ENCODE peak calls at places on chromosomes 7 and 10, in ten cellular contexts. V is tibial artery, I is coronary artery, Z is lung, Q is body of pancreas, P is WTC11, U is colonic mucosa, J is heart right ventricle, R is astrocyte of the spinal cord, W is progenitor cell of endocrine pancreas. Y is an unnamed sample.

GRCh38 chr7:157482517-157483120 is 145.8 kb downstream of the DNAJB6 start:
- DNase-seq in V (peak), I (peak), Z (no peak), Q (no peak), P (no peak), U (no peak), J (no peak), R (no peak), W (no peak), Y (no peak)

GRCh38 chr10:69845574-69846251 is 44.0 kb downstream of the COL13A1 start:
- DNase-seq in V (no peak), I (no peak), Z (no peak), Q (peak), P (no peak), U (peak), J (peak), R (peak), W (no peak), Y (no peak)

GRCh38 chr10:77501152-77501845 is 136.3 kb downstream of the KCNMA1 start:
- DNase-seq in V (peak), I (no peak), Z (no peak), Q (no peak), P (no peak), U (no peak), J (no peak), R (peak), W (no peak), Y (no peak)

GRCh38 chr10:59654007-59654406 is 55.6 kb downstream of the SLC16A9 start:
- DNase-seq in V (no peak), I (no peak), Z (no peak), Q (no peak), P (no peak), U (no peak), J (no peak), R (no peak), W (no peak), Y (no peak)

GRCh38 chr10:87605656-87606308 is 53.9 kb upstream of the PAPSS2 start:
- DNase-seq in V (no peak), I (no peak), Z (no peak), Q (peak), P (no peak), U (no peak), J (no peak), R (peak), W (no peak), Y (no peak)

GRCh38 chr7:27173412-27174076 is 576 bp downstream of the HOXA10 start:
- DNase-seq in V (peak), I (no peak), Z (no peak), Q (peak), P (no peak), U (no peak), J (no peak), R (no peak), W (no peak), Y (peak)

GRCh38 chr10:132994371-132994796 is 52.0 kb upstream of the CFAP46 start:
- DNase-seq in V (no peak), I (no peak), Z (no peak), Q (no peak), P (no peak), U (no peak), J (peak), R (peak), W (no peak), Y (no peak)

GRCh38 chr10:71150811-71151210 is 61.6 kb upstream of the UNC5B start:
- DNase-seq in V (no peak), I (no peak), Z (no peak), Q (no peak), P (no peak), U (no peak), J (no peak), R (no peak), W (no peak), Y (no peak)

GRCh38 chr7:101880536-101881443 is 63.4 kb downstream of the CUX1 start:
- DNase-seq in V (no peak), I (no peak), Z (no peak), Q (no peak), P (no peak), U (no peak), J (no peak), R (peak), W (no peak), Y (no peak)

GRCh38 chr7:150818971-150819370 is 18.4 kb downstream of the TMEM176A start:
- DNase-seq in V (no peak), I (no peak), Z (no peak), Q (no peak), P (no peak), U (no peak), J (no peak), R (no peak), W (no peak), Y (no peak)

GRCh38 chr10:90125966-90126600 is 424.7 kb downstream of the KIF20B start:
- DNase-seq in V (no peak), I (no peak), Z (no peak), Q (no peak), P (no peak), U (no peak), J (no peak), R (peak), W (no peak), Y (no peak)

GRCh38 chr7:77866370-77866769 is 67.8 kb downstream of the PHTF2 start:
- DNase-seq in V (no peak), I (no peak), Z (no peak), Q (no peak), P (no peak), U (no peak), J (no peak), R (no peak), W (no peak), Y (no peak)

GRCh38 chr10:33421789-33422188 is 87.3 kb upstream of the NRP1 start:
- DNase-seq in V (peak), I (peak), Z (no peak), Q (peak), P (no peak), U (no peak), J (no peak), R (peak), W (no peak), Y (no peak)

GRCh38 chr7:35513828-35514227 is 181.1 kb downstream of the HERPUD2 start:
- DNase-seq in V (no peak), I (no peak), Z (no peak), Q (no peak), P (no peak), U (no peak), J (no peak), R (peak), W (no peak), Y (no peak)

GRCh38 chr7:101124376-101125056 is 2.4 kb upstream of the SERPINE1 start:
- DNase-seq in V (no peak), I (no peak), Z (no peak), Q (no peak), P (no peak), U (no peak), J (no peak), R (peak), W (no peak), Y (no peak)

GRCh38 chr10:92027141-92027540 is 103.6 kb downstream of the BTAF1 start:
- DNase-seq in V (no peak), I (no peak), Z (no peak), Q (no peak), P (no peak), U (no peak), J (no peak), R (no peak), W (no peak), Y (no peak)

GRCh38 chr7:16688249-16688648 is 42.3 kb downstream of the BZW2 start:
- DNase-seq in V (no peak), I (no peak), Z (no peak), Q (no peak), P (no peak), U (no peak), J (no peak), R (no peak), W (no peak), Y (no peak)

GRCh38 chr7:24477807-24478655 is 95.2 kb upstream of the PALS2 start:
- DNase-seq in V (peak), I (no peak), Z (no peak), Q (peak), P (peak), U (no peak), J (no peak), R (peak), W (no peak), Y (no peak)

GRCh38 chr7:116528008-116528789 is 3.4 kb downstream of the CAV1 start:
- DNase-seq in V (peak), I (peak), Z (peak), Q (peak), P (no peak), U (peak), J (peak), R (peak), W (no peak), Y (no peak)

GRCh38 chr10:11684717-11685645 is 57.2 kb upstream of the ECHDC3 start:
- DNase-seq in V (peak), I (no peak), Z (peak), Q (peak), P (no peak), U (peak), J (peak), R (peak), W (no peak), Y (peak)

GRCh38 chr10:20485554-20485953 is 411.6 kb downstream of the NEBL start:
- DNase-seq in V (no peak), I (no peak), Z (no peak), Q (no peak), P (no peak), U (no peak), J (no peak), R (no peak), W (no peak), Y (no peak)

GRCh38 chr7:141441837-141442627 is 109.2 kb upstream of the AGK start:
- DNase-seq in V (no peak), I (no peak), Z (no peak), Q (no peak), P (no peak), U (no peak), J (no peak), R (no peak), W (no peak), Y (no peak)

GRCh38 chr7:18363751-18364402 is 131.7 kb upstream of the HDAC9 start:
- DNase-seq in V (no peak), I (no peak), Z (no peak), Q (no peak), P (no peak), U (no peak), J (no peak), R (no peak), W (no peak), Y (no peak)

GRCh38 chr7:73391396-73391795 is 42.2 kb upstream of the FZD9 start:
- DNase-seq in V (no peak), I (no peak), Z (no peak), Q (no peak), P (no peak), U (no peak), J (no peak), R (no peak), W (no peak), Y (no peak)

GRCh38 chr10:36499696-36500095 is 625.7 kb upstream of the ANKRD30A start:
- DNase-seq in V (no peak), I (no peak), Z (no peak), Q (no peak), P (no peak), U (no peak), J (no peak), R (no peak), W (no peak), Y (no peak)

GRCh38 chr10:36506696-36507477 is 618.5 kb upstream of the ANKRD30A start:
- DNase-seq in V (no peak), I (no peak), Z (no peak), Q (no peak), P (no peak), U (no peak), J (no peak), R (no peak), W (no peak), Y (no peak)

GRCh38 chr10:36504752-36505151 is 620.6 kb upstream of the ANKRD30A start:
- DNase-seq in V (no peak), I (no peak), Z (no peak), Q (no peak), P (no peak), U (no peak), J (no peak), R (no peak), W (no peak), Y (no peak)
- TF ChIP-seq CTCF in V (peak), I (no peak), Z (no peak), Q (no peak), P (no peak), U (no peak), J (peak), R (no peak), W (no peak), Y (peak)

GRCh38 chr7:158999496-158999895 is 143.1 kb downstream of the DYNC2I1 start:
- DNase-seq in V (no peak), I (no peak), Z (no peak), Q (no peak), P (no peak), U (no peak), J (no peak), R (no peak), W (no peak), Y (no peak)

GRCh38 chr7:159004411-159004810 is 140.3 kb downstream of the VIPR2 start:
- DNase-seq in V (no peak), I (no peak), Z (no peak), Q (no peak), P (no peak), U (no peak), J (no peak), R (no peak), W (no peak), Y (no peak)

GRCh38 chr7:159000070-159000469 is 143.7 kb downstream of the DYNC2I1 start:
- DNase-seq in V (no peak), I (no peak), Z (no peak), Q (no peak), P (no peak), U (no peak), J (no peak), R (no peak), W (no peak), Y (no peak)

GRCh38 chr7:159001811-159002210 is 142.9 kb downstream of the VIPR2 start:
- DNase-seq in V (no peak), I (no peak), Z (no peak), Q (no peak), P (no peak), U (no peak), J (no peak), R (no peak), W (no peak), Y (no peak)

DNA sequence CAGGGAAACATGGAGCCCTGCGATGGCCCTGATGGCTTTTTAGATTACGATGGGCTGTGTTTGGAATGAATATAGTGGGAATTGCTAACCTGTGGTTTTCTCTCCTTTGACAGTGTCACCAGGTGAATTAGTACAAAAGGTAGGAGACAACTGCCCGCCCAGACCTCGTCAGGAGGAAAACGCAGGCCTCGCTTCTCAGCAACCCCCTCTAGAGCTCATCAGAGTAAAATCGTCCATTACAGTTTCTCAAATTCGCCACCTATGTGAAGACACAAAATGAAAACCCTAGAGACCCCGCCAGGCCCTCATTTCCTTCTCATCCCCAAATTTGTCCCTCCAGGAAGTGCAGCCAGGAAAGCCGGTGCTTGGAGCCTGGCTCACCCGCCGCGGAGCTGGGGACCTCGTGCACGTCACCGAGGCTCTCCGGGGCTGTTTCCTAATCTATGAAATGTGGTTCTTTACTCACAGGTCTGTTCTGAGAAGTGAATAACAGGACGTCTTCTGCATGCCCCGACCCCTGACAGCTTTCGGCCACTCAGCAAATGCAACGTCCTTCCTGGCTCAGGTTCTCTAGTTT is 143.7 kb downstream of the VIPR2 start:
- DNase-seq in V (no peak), I (no peak), Z (no peak), Q (no peak), P (no peak), U (no peak), J (no peak), R (no peak), W (no peak), Y (no peak)
- TF ChIP-seq CTCF in V (no peak), I (no peak), Z (no peak), Q (no peak), P (no peak), U (no peak), J (no peak), R (no peak), W (no peak), Y (peak)

GRCh38 chr10:51083280-51083986 is 9.1 kb downstream of the PRKG1 start:
- DNase-seq in V (no peak), I (no peak), Z (no peak), Q (no peak), P (peak), U (no peak), J (no peak), R (no peak), W (no peak), Y (no peak)
- TF ChIP-seq CTCF in V (no peak), I (no peak), Z (no peak), Q (no peak), P (no peak), U (no peak), J (peak), R (no peak), W (peak), Y (peak)

GRCh38 chr7:91869661-91870060 is 10.8 kb downstream of the MTERF1 start:
- DNase-seq in V (no peak), I (no peak), Z (no peak), Q (no peak), P (no peak), U (no peak), J (no peak), R (no peak), W (no peak), Y (no peak)
- TF ChIP-seq CTCF in V (no peak), I (no peak), Z (no peak), Q (no peak), P (no peak), U (no peak), J (no peak), R (no peak), W (no peak), Y (peak)